ENCODE peak calls at places on chromosomes 16 and 17, in eight cellular contexts. R is heart left ventricle; P is NCI-H1092; Q is HS-27A; D is stimulated activated CD4-positive, alpha-beta T cell treated with anti-CD3 and anti-CD28 coated beads, Interleukin-2, amount 100 ng/mL, for 48 hours; E is cardiac fibroblast; Y is upper lobe of right lung; M is dermis blood vessel endothelial cell. G is an unnamed sample.

GRCh38 chr16:1375298-1375640 is 23.5 kb downstream of the GNPTG start:
- DNase-seq in R (no peak), P (no peak), Q (no peak), D (no peak), E (no peak), Y (no peak), M (no peak), G (no peak)

GRCh38 chr16:2598133-2598641 is 60.4 kb downstream of the PDPK1 start:
- DNase-seq in R (no peak), P (no peak), Q (no peak), D (no peak), E (no peak), Y (peak), M (no peak), G (no peak)

GRCh38 chr16:66661210-66661560 is 35.4 kb downstream of the CMTM4 start:
- DNase-seq in R (no peak), P (no peak), Q (no peak), D (no peak), E (no peak), Y (no peak), M (no peak), G (no peak)

GRCh38 chr17:49467175-49467574 is 27.9 kb upstream of the NGFR start:
- DNase-seq in R (no peak), P (no peak), Q (no peak), D (no peak), E (no peak), Y (no peak), M (no peak), G (no peak)

GRCh38 chr16:11089504-11090124 is 145.2 kb downstream of the CLEC16A start:
- DNase-seq in R (no peak), P (no peak), Q (no peak), D (no peak), E (no peak), Y (no peak), M (no peak), G (no peak)

GRCh38 chr17:48358203-48358602 is 71.8 kb downstream of the SKAP1 start:
- DNase-seq in R (no peak), P (no peak), Q (no peak), D (no peak), E (no peak), Y (no peak), M (no peak), G (no peak)

GRCh38 chr17:75845058-75845711 is 981 bp upstream of the UNC13D start:
- DNase-seq in R (peak), P (peak), Q (no peak), D (peak), E (peak), Y (peak), M (peak), G (no peak)

GRCh38 chr17:29615048-29615385 is 7.7 kb downstream of the CORO6 start:
- DNase-seq in R (peak), P (no peak), Q (no peak), D (peak), E (peak), Y (peak), M (no peak), G (no peak)

GRCh38 chr17:80023261-80024205 is 12.1 kb downstream of the TBC1D16 start:
- DNase-seq in R (no peak), P (no peak), Q (no peak), D (no peak), E (no peak), Y (no peak), M (no peak), G (no peak)

GRCh38 chr17:63972796-63973195 is at the start of gene SCN4A:
- DNase-seq in R (no peak), P (no peak), Q (no peak), D (no peak), E (no peak), Y (no peak), M (no peak), G (no peak)

GRCh38 chr16:22670551-22670970 is 143.4 kb upstream of the HS3ST2 start:
- DNase-seq in R (no peak), P (no peak), Q (no peak), D (peak), E (peak), Y (no peak), M (peak), G (peak)